ENCODE peak calls at places on chromosomes 13 and 19, in ten cellular contexts. W is DMS53; K is stromal cell of bone marrow; E is iPS DF 6.9; M is activated CD4-positive, CD25-positive, alpha-beta regulatory T cell treated with anti-CD3 and anti-CD28 coated beads, Interleukin-2, amount 50 U/mL, for 16 hours; H is B cell; S is NCI-H2081; F is HS-27A; P is tibial nerve; X is progenitor cell of endocrine pancreas. G is an unnamed sample.

GRCh38 chr19:3849092-3849491 is 19.7 kb downstream of the ZFR2 start:
- DNase-seq in F (no peak), S (no peak), H (peak), K (no peak), M (no peak), E (peak), P (no peak), W (peak), X (no peak), G (no peak)

GRCh38 chr19:35712529-35712909 is 5.3 kb upstream of the KMT2B start:
- DNase-seq in X (no peak), F (no peak), M (no peak), S (no peak), P (no peak), E (no peak), H (no peak), K (no peak), W (no peak), G (no peak)

GRCh38 chr13:24203726-24204295 is 43.3 kb downstream of the SPATA13 start:
- DNase-seq in E (no peak), H (no peak), P (no peak), S (no peak), W (peak), X (no peak), F (no peak), M (no peak), K (no peak), G (no peak)

GRCh38 chr13:23996456-23996855 is 99.2 kb upstream of the C1QTNF9B start:
- DNase-seq in P (no peak), K (no peak), E (no peak), X (no peak), W (no peak), S (no peak), H (no peak), M (no peak), F (no peak), G (no peak)

GRCh38 chr13:43132228-43132627 is 108.8 kb downstream of the DNAJC15 start:
- DNase-seq in E (peak), X (no peak), K (no peak), W (peak), F (no peak), M (no peak), P (no peak), H (no peak), S (peak), G (no peak)

GRCh38 chr13:32427852-32428580 is at the start of gene N4BP2L1:
- DNase-seq in P (peak), F (no peak), S (peak), H (peak), X (peak), E (no peak), W (peak), M (peak), K (peak), G (no peak)

GRCh38 chr19:6260376-6260775 is 19.4 kb downstream of the MLLT1 start:
- DNase-seq in K (no peak), M (no peak), X (no peak), W (no peak), F (no peak), H (no peak), P (no peak), S (no peak), E (no peak), G (no peak)

GRCh38 chr13:44410328-44410859 is 36.8 kb downstream of the SERP2 start:
- DNase-seq in S (no peak), W (peak), E (no peak), P (no peak), K (no peak), F (no peak), H (no peak), M (no peak), X (no peak), G (no peak)

GRCh38 chr13:34065915-34066314 is 248.0 kb downstream of the RFC3 start:
- DNase-seq in W (no peak), H (no peak), K (no peak), F (no peak), E (no peak), M (no peak), S (no peak), X (no peak), P (no peak), G (no peak)

GRCh38 chr13:99836291-99836690 is 135.3 kb downstream of the ZIC5 start:
- DNase-seq in P (no peak), S (no peak), X (no peak), M (no peak), F (no peak), W (no peak), H (no peak), E (no peak), K (no peak), G (no peak)

GRCh38 chr19:11152318-11153062 is 3.1 kb downstream of the SPC24 start:
- DNase-seq in M (no peak), S (no peak), W (no peak), H (no peak), X (no peak), K (peak), P (peak), F (no peak), E (no peak), G (no peak)

GRCh38 chr13:86882835-86883234 is 788.3 kb upstream of the SLITRK5 start:
- DNase-seq in W (no peak), F (no peak), P (no peak), M (no peak), K (no peak), X (no peak), H (no peak), E (no peak), S (no peak), G (no peak)

GRCh38 chr19:27776020-27776419 is 1436.9 kb downstream of the UQCRFS1 start:
- DNase-seq in S (no peak), M (no peak), P (no peak), K (no peak), E (no peak), H (peak), F (no peak), X (no peak), W (peak), G (no peak)

GRCh38 chr19:5590151-5590864 is 22.6 kb upstream of the TINCR start:
- DNase-seq in H (no peak), M (no peak), X (no peak), K (no peak), W (no peak), F (no peak), P (no peak), E (no peak), S (no peak), G (no peak)

GRCh38 chr13:111337206-111337605 is 16.8 kb downstream of the TEX29 start:
- DNase-seq in P (no peak), E (no peak), H (no peak), X (no peak), M (no peak), K (peak), S (no peak), F (peak), W (no peak), G (peak)

GRCh38 chr13:41905600-41906254 is 55.2 kb downstream of the VWA8 start:
- DNase-seq in X (no peak), M (no peak), P (no peak), H (peak), W (peak), F (no peak), E (no peak), K (peak), S (no peak), G (no peak)

GRCh38 chr19:4581381-4582111 is 22.1 kb upstream of the SEMA6B start:
- DNase-seq in H (no peak), E (no peak), W (peak), P (no peak), F (no peak), K (no peak), S (peak), X (no peak), M (no peak), G (no peak)

GRCh38 chr19:44845612-44846454 is at the start of gene NECTIN2:
- DNase-seq in S (peak), X (peak), W (peak), F (peak), E (peak), P (peak), K (peak), H (peak), M (peak), G (peak)

GRCh38 chr13:102035969-102036368 is 365.9 kb downstream of the FGF14 start:
- DNase-seq in W (peak), P (no peak), M (no peak), E (no peak), S (no peak), X (no peak), F (no peak), H (no peak), K (no peak), G (no peak)

GRCh38 chr19:18894254-18895037 is 1.5 kb downstream of the CERS1 start:
- DNase-seq in K (no peak), X (no peak), S (peak), P (no peak), M (no peak), W (peak), F (no peak), H (no peak), E (no peak), G (no peak)

GRCh38 chr13:76067850-76068249 is 431.7 kb downstream of the LMO7 start:
- DNase-seq in M (no peak), F (no peak), E (no peak), S (no peak), K (no peak), X (no peak), P (no peak), H (no peak), W (no peak), G (no peak)